ENCODE peak calls at places on chromosomes 3 and 15, in nine cellular contexts. One of them, this sample, is unnamed.

GRCh38 chr15:58748787-58749531 is 548 bp downstream of the ADAM10 start:
- DNase-seq in T-cell: peak
- DNase-seq in activated T-cell treated with anti-CD3 and anti-CD28 coated beads, Interleukin-2, amount 50 U/mL, for 72 hours: peak
- DNase-seq in left ventricle myocardium superior: peak
- DNase-seq in choroid plexus epithelial cell: peak
- DNase-seq in DND-41: peak
- DNase-seq in RWPE1: no peak
- DNase-seq in LHCN-M2: peak
- DNase-seq in DMS153: no peak
- DNase-seq in this sample: peak

GRCh38 chr15:53209396-53210042 is 419.4 kb upstream of the ONECUT1 start:
- DNase-seq in T-cell: no peak
- DNase-seq in activated T-cell treated with anti-CD3 and anti-CD28 coated beads, Interleukin-2, amount 50 U/mL, for 72 hours: no peak
- DNase-seq in left ventricle myocardium superior: no peak
- DNase-seq in choroid plexus epithelial cell: no peak
- DNase-seq in DND-41: no peak
- DNase-seq in RWPE1: no peak
- DNase-seq in LHCN-M2: no peak
- DNase-seq in DMS153: no peak
- DNase-seq in this sample: no peak

GRCh38 chr3:56839784-56840724 is 38.3 kb upstream of the ARHGEF3 start:
- DNase-seq in T-cell: no peak
- DNase-seq in activated T-cell treated with anti-CD3 and anti-CD28 coated beads, Interleukin-2, amount 50 U/mL, for 72 hours: no peak
- DNase-seq in left ventricle myocardium superior: no peak
- DNase-seq in choroid plexus epithelial cell: peak
- DNase-seq in DND-41: no peak
- DNase-seq in RWPE1: peak
- DNase-seq in LHCN-M2: peak
- DNase-seq in DMS153: no peak
- DNase-seq in this sample: no peak

GRCh38 chr15:90456236-90456635 is 68.2 kb downstream of the IQGAP1 start:
- DNase-seq in T-cell: no peak
- DNase-seq in activated T-cell treated with anti-CD3 and anti-CD28 coated beads, Interleukin-2, amount 50 U/mL, for 72 hours: no peak
- DNase-seq in left ventricle myocardium superior: no peak
- DNase-seq in choroid plexus epithelial cell: no peak
- DNase-seq in DND-41: no peak
- DNase-seq in RWPE1: no peak
- DNase-seq in LHCN-M2: no peak
- DNase-seq in DMS153: no peak
- DNase-seq in this sample: no peak

GRCh38 chr3:12588674-12589054 is 31.8 kb downstream of the MKRN2 start:
- DNase-seq in T-cell: no peak
- DNase-seq in activated T-cell treated with anti-CD3 and anti-CD28 coated beads, Interleukin-2, amount 50 U/mL, for 72 hours: no peak
- DNase-seq in left ventricle myocardium superior: no peak
- DNase-seq in choroid plexus epithelial cell: no peak
- DNase-seq in DND-41: no peak
- DNase-seq in RWPE1: no peak
- DNase-seq in LHCN-M2: no peak
- DNase-seq in DMS153: peak
- DNase-seq in this sample: no peak

GRCh38 chr3:37272743-37273142 is 98.4 kb upstream of the LRRFIP2 start:
- DNase-seq in T-cell: no peak
- DNase-seq in activated T-cell treated with anti-CD3 and anti-CD28 coated beads, Interleukin-2, amount 50 U/mL, for 72 hours: no peak
- DNase-seq in left ventricle myocardium superior: no peak
- DNase-seq in choroid plexus epithelial cell: peak
- DNase-seq in DND-41: no peak
- DNase-seq in RWPE1: no peak
- DNase-seq in LHCN-M2: peak
- DNase-seq in DMS153: no peak
- DNase-seq in this sample: no peak

GRCh38 chr3:69907554-69907953 is 92.0 kb upstream of the SAMMSON start:
- DNase-seq in T-cell: no peak
- DNase-seq in activated T-cell treated with anti-CD3 and anti-CD28 coated beads, Interleukin-2, amount 50 U/mL, for 72 hours: no peak
- DNase-seq in left ventricle myocardium superior: no peak
- DNase-seq in choroid plexus epithelial cell: no peak
- DNase-seq in DND-41: no peak
- DNase-seq in RWPE1: no peak
- DNase-seq in LHCN-M2: no peak
- DNase-seq in DMS153: no peak
- DNase-seq in this sample: no peak

GRCh38 chr3:72973031-72973723 is 23.4 kb upstream of the PPP4R2 start:
- DNase-seq in T-cell: no peak
- DNase-seq in activated T-cell treated with anti-CD3 and anti-CD28 coated beads, Interleukin-2, amount 50 U/mL, for 72 hours: no peak
- DNase-seq in left ventricle myocardium superior: no peak
- DNase-seq in choroid plexus epithelial cell: no peak
- DNase-seq in DND-41: no peak
- DNase-seq in RWPE1: no peak
- DNase-seq in LHCN-M2: no peak
- DNase-seq in DMS153: no peak
- DNase-seq in this sample: no peak

GRCh38 chr15:62469874-62470688 is 305.0 kb upstream of the C2CD4B start:
- DNase-seq in T-cell: no peak
- DNase-seq in activated T-cell treated with anti-CD3 and anti-CD28 coated beads, Interleukin-2, amount 50 U/mL, for 72 hours: no peak
- DNase-seq in left ventricle myocardium superior: peak
- DNase-seq in choroid plexus epithelial cell: peak
- DNase-seq in DND-41: no peak
- DNase-seq in RWPE1: no peak
- DNase-seq in LHCN-M2: peak
- DNase-seq in DMS153: no peak
- DNase-seq in this sample: no peak